ENCODE peak calls at places on chromosomes 2 and 18, in six cellular contexts. One of them, this sample, is unnamed.

GRCh38 chr2:69618362-69618761 is 25.2 kb downstream of the AAK1 start:
- DNase-seq in A549: no peak
- DNase-seq in brain microvascular endothelial cell: no peak
- DNase-seq in IMR-90: no peak
- DNase-seq in CD4-positive, alpha-beta memory T cell: no peak
- DNase-seq in breast epithelium: no peak
- DNase-seq in this sample: peak

GRCh38 chr2:238596571-238597551 is 170.1 kb downstream of the ASB1 start:
- DNase-seq in A549: peak
- DNase-seq in brain microvascular endothelial cell: peak
- DNase-seq in IMR-90: peak
- DNase-seq in CD4-positive, alpha-beta memory T cell: no peak
- DNase-seq in breast epithelium: peak
- DNase-seq in this sample: peak

GRCh38 chr2:100248044-100248330 is 74.3 kb downstream of the LONRF2 start:
- DNase-seq in A549: no peak
- DNase-seq in brain microvascular endothelial cell: no peak
- DNase-seq in IMR-90: no peak
- DNase-seq in CD4-positive, alpha-beta memory T cell: no peak
- DNase-seq in breast epithelium: no peak
- DNase-seq in this sample: no peak

GRCh38 chr18:26792661-26793060 is 72.8 kb downstream of the AQP4 start:
- DNase-seq in A549: peak
- DNase-seq in brain microvascular endothelial cell: peak
- DNase-seq in IMR-90: peak
- DNase-seq in CD4-positive, alpha-beta memory T cell: no peak
- DNase-seq in breast epithelium: no peak
- DNase-seq in this sample: peak

GRCh38 chr2:209936106-209936663 is 66.3 kb upstream of the RPE start:
- DNase-seq in A549: peak
- DNase-seq in brain microvascular endothelial cell: no peak
- DNase-seq in IMR-90: no peak
- DNase-seq in CD4-positive, alpha-beta memory T cell: no peak
- DNase-seq in breast epithelium: no peak
- DNase-seq in this sample: peak

GRCh38 chr2:236946871-236947270 is 138.8 kb upstream of the COPS8 start:
- DNase-seq in A549: no peak
- DNase-seq in brain microvascular endothelial cell: no peak
- DNase-seq in IMR-90: no peak
- DNase-seq in CD4-positive, alpha-beta memory T cell: no peak
- DNase-seq in breast epithelium: no peak
- DNase-seq in this sample: no peak

GRCh38 chr2:130813722-130814121 is 23.0 kb upstream of the ARHGEF4 start:
- DNase-seq in A549: no peak
- DNase-seq in brain microvascular endothelial cell: no peak
- DNase-seq in IMR-90: no peak
- DNase-seq in CD4-positive, alpha-beta memory T cell: no peak
- DNase-seq in breast epithelium: no peak
- DNase-seq in this sample: no peak

GRCh38 chr2:209147981-209148380 is 275.9 kb upstream of the MAP2 start:
- DNase-seq in A549: no peak
- DNase-seq in brain microvascular endothelial cell: no peak
- DNase-seq in IMR-90: no peak
- DNase-seq in CD4-positive, alpha-beta memory T cell: no peak
- DNase-seq in breast epithelium: no peak
- DNase-seq in this sample: no peak

GRCh38 chr2:177553176-177553909 is 160.8 kb downstream of the AGPS start:
- DNase-seq in A549: no peak
- DNase-seq in brain microvascular endothelial cell: peak
- DNase-seq in IMR-90: peak
- DNase-seq in CD4-positive, alpha-beta memory T cell: no peak
- DNase-seq in breast epithelium: no peak
- DNase-seq in this sample: no peak

GRCh38 chr2:37886745-37887144 is 38.3 kb upstream of the RMDN2 start:
- DNase-seq in A549: no peak
- DNase-seq in brain microvascular endothelial cell: peak
- DNase-seq in IMR-90: peak
- DNase-seq in CD4-positive, alpha-beta memory T cell: no peak
- DNase-seq in breast epithelium: no peak
- DNase-seq in this sample: peak

GRCh38 chr2:75337040-75337439 is 137.7 kb upstream of the TACR1 start:
- DNase-seq in A549: no peak
- DNase-seq in brain microvascular endothelial cell: no peak
- DNase-seq in IMR-90: no peak
- DNase-seq in CD4-positive, alpha-beta memory T cell: no peak
- DNase-seq in breast epithelium: no peak
- DNase-seq in this sample: no peak

GRCh38 chr2:31234690-31235503 is 945 bp downstream of the EHD3 start:
- DNase-seq in A549: no peak
- DNase-seq in brain microvascular endothelial cell: no peak
- DNase-seq in IMR-90: no peak
- DNase-seq in CD4-positive, alpha-beta memory T cell: no peak
- DNase-seq in breast epithelium: no peak
- DNase-seq in this sample: no peak

GRCh38 chr18:31041346-31042067 is 1.0 kb downstream of the DSC3 start:
- DNase-seq in A549: no peak
- DNase-seq in brain microvascular endothelial cell: no peak
- DNase-seq in IMR-90: no peak
- DNase-seq in CD4-positive, alpha-beta memory T cell: no peak
- DNase-seq in breast epithelium: no peak
- DNase-seq in this sample: peak

GRCh38 chr18:48036641-48037421 is 106.4 kb upstream of the SMAD2 start:
- DNase-seq in A549: no peak
- DNase-seq in brain microvascular endothelial cell: no peak
- DNase-seq in IMR-90: no peak
- DNase-seq in CD4-positive, alpha-beta memory T cell: no peak
- DNase-seq in breast epithelium: no peak
- DNase-seq in this sample: no peak

GRCh38 chr2:73939419-73939818 is 12.7 kb downstream of the DGUOK start:
- DNase-seq in A549: peak
- DNase-seq in brain microvascular endothelial cell: no peak
- DNase-seq in IMR-90: peak
- DNase-seq in CD4-positive, alpha-beta memory T cell: peak
- DNase-seq in breast epithelium: no peak
- DNase-seq in this sample: peak

GRCh38 chr2:44778671-44779476 is 162.6 kb upstream of the SIX3 start:
- DNase-seq in A549: no peak
- DNase-seq in brain microvascular endothelial cell: no peak
- DNase-seq in IMR-90: no peak
- DNase-seq in CD4-positive, alpha-beta memory T cell: no peak
- DNase-seq in breast epithelium: no peak
- DNase-seq in this sample: no peak

GRCh38 chr18:57853133-57853532 is 50.0 kb upstream of the ATP8B1 start:
- DNase-seq in A549: no peak
- DNase-seq in brain microvascular endothelial cell: no peak
- DNase-seq in IMR-90: no peak
- DNase-seq in CD4-positive, alpha-beta memory T cell: no peak
- DNase-seq in breast epithelium: no peak
- DNase-seq in this sample: no peak

GRCh38 chr2:218381916-218382366 is at the start of gene SLC11A1:
- DNase-seq in A549: no peak
- DNase-seq in brain microvascular endothelial cell: no peak
- DNase-seq in IMR-90: no peak
- DNase-seq in CD4-positive, alpha-beta memory T cell: no peak
- DNase-seq in breast epithelium: no peak
- DNase-seq in this sample: no peak

GRCh38 chr2:120879401-120880295 is 144.0 kb downstream of the GLI2 start:
- DNase-seq in A549: no peak
- DNase-seq in brain microvascular endothelial cell: no peak
- DNase-seq in IMR-90: no peak
- DNase-seq in CD4-positive, alpha-beta memory T cell: no peak
- DNase-seq in breast epithelium: no peak
- DNase-seq in this sample: peak

GRCh38 chr2:953975-954686 is 3.5 kb downstream of the SNTG2 start:
- DNase-seq in A549: peak
- DNase-seq in brain microvascular endothelial cell: no peak
- DNase-seq in IMR-90: peak
- DNase-seq in CD4-positive, alpha-beta memory T cell: no peak
- DNase-seq in breast epithelium: no peak
- DNase-seq in this sample: peak

GRCh38 chr18:31325051-31325450 is 7.1 kb downstream of the DSG1 start:
- DNase-seq in A549: peak
- DNase-seq in brain microvascular endothelial cell: peak
- DNase-seq in IMR-90: peak
- DNase-seq in CD4-positive, alpha-beta memory T cell: no peak
- DNase-seq in breast epithelium: no peak
- DNase-seq in this sample: peak

GRCh38 chr2:70258532-70258875 is 567 bp downstream of the PCYOX1 start:
- DNase-seq in A549: peak
- DNase-seq in brain microvascular endothelial cell: no peak
- DNase-seq in IMR-90: peak
- DNase-seq in CD4-positive, alpha-beta memory T cell: no peak
- DNase-seq in breast epithelium: peak
- DNase-seq in this sample: peak

GRCh38 chr2:205408690-205409089 is 273.6 kb upstream of the NRP2 start:
- DNase-seq in A549: no peak
- DNase-seq in brain microvascular endothelial cell: no peak
- DNase-seq in IMR-90: peak
- DNase-seq in CD4-positive, alpha-beta memory T cell: no peak
- DNase-seq in breast epithelium: no peak
- DNase-seq in this sample: peak

GRCh38 chr2:10764896-10765295 is 43.5 kb downstream of the ATP6V1C2 start:
- DNase-seq in A549: no peak
- DNase-seq in brain microvascular endothelial cell: no peak
- DNase-seq in IMR-90: no peak
- DNase-seq in CD4-positive, alpha-beta memory T cell: no peak
- DNase-seq in breast epithelium: no peak
- DNase-seq in this sample: no peak

GRCh38 chr2:26685943-26686839 is 6.3 kb upstream of the KCNK3 start:
- DNase-seq in A549: no peak
- DNase-seq in brain microvascular endothelial cell: no peak
- DNase-seq in IMR-90: no peak
- DNase-seq in CD4-positive, alpha-beta memory T cell: no peak
- DNase-seq in breast epithelium: no peak
- DNase-seq in this sample: no peak

GRCh38 chr2:127201452-127201851 is 18.6 kb downstream of the CYP27C1 start:
- DNase-seq in A549: no peak
- DNase-seq in brain microvascular endothelial cell: no peak
- DNase-seq in IMR-90: no peak
- DNase-seq in CD4-positive, alpha-beta memory T cell: no peak
- DNase-seq in breast epithelium: no peak
- DNase-seq in this sample: no peak

DNA sequence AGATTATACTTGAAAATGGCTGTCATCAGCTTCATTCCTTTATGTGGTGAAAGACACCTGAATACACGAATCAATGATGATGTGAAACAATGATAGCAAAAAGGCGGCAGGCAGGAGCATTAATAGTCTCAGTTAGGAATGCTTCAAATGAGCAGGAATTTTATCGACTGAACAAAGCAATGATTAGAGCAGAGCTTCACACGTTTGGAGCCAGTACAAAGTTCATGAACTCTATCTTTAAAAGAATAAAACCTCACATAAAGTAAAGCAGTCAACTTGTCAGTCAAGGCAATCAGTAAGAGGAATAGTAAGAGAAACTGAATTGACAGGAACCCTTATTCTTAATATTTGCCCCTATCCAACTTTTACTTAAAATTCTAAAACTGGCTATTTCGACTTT is 78.4 kb upstream of the SERTAD2 start:
- DNase-seq in A549: no peak
- DNase-seq in brain microvascular endothelial cell: no peak
- DNase-seq in IMR-90: no peak
- DNase-seq in CD4-positive, alpha-beta memory T cell: no peak
- DNase-seq in breast epithelium: no peak
- DNase-seq in this sample: no peak
- H3K27ac ChIP-seq in A549: no peak
- H3K27ac ChIP-seq in brain microvascular endothelial cell: no peak
- H3K27ac ChIP-seq in IMR-90: no peak
- H3K27ac ChIP-seq in CD4-positive, alpha-beta memory T cell: no peak
- H3K27ac ChIP-seq in breast epithelium: no peak
- H3K27ac ChIP-seq in this sample: no peak

GRCh38 chr2:211367252-211367651 is 810.9 kb downstream of the CPS1 start:
- DNase-seq in A549: no peak
- DNase-seq in brain microvascular endothelial cell: no peak
- DNase-seq in IMR-90: no peak
- DNase-seq in CD4-positive, alpha-beta memory T cell: no peak
- DNase-seq in breast epithelium: no peak
- DNase-seq in this sample: no peak
- H3K27ac ChIP-seq in A549: no peak
- H3K27ac ChIP-seq in brain microvascular endothelial cell: no peak
- H3K27ac ChIP-seq in IMR-90: no peak
- H3K27ac ChIP-seq in CD4-positive, alpha-beta memory T cell: no peak
- H3K27ac ChIP-seq in breast epithelium: no peak
- H3K27ac ChIP-seq in this sample: no peak

GRCh38 chr18:44915661-44916060 is 235.0 kb downstream of the SETBP1 start:
- DNase-seq in A549: no peak
- DNase-seq in brain microvascular endothelial cell: no peak
- DNase-seq in IMR-90: no peak
- DNase-seq in CD4-positive, alpha-beta memory T cell: no peak
- DNase-seq in breast epithelium: no peak
- DNase-seq in this sample: no peak
- H3K27ac ChIP-seq in A549: no peak
- H3K27ac ChIP-seq in brain microvascular endothelial cell: no peak
- H3K27ac ChIP-seq in IMR-90: no peak
- H3K27ac ChIP-seq in CD4-positive, alpha-beta memory T cell: no peak
- H3K27ac ChIP-seq in breast epithelium: no peak
- H3K27ac ChIP-seq in this sample: no peak

GRCh38 chr2:67516899-67517530 is 119.9 kb downstream of the ETAA1 start:
- DNase-seq in A549: peak
- DNase-seq in brain microvascular endothelial cell: peak
- DNase-seq in IMR-90: peak
- DNase-seq in CD4-positive, alpha-beta memory T cell: no peak
- DNase-seq in breast epithelium: no peak
- DNase-seq in this sample: peak
- H3K27ac ChIP-seq in A549: no peak
- H3K27ac ChIP-seq in brain microvascular endothelial cell: peak
- H3K27ac ChIP-seq in IMR-90: no peak
- H3K27ac ChIP-seq in CD4-positive, alpha-beta memory T cell: no peak
- H3K27ac ChIP-seq in breast epithelium: no peak
- H3K27ac ChIP-seq in this sample: no peak

This sample was measured in fibroblast of lung.